ENCODE peak calls at places on chromosome 21, in four cellular contexts. One of them, this sample, is unnamed.

GRCh38 chr21:29228306-29228705 is 70.4 kb upstream of the BACH1 start:
- DNase-seq in DMS153: no peak
- DNase-seq in fibroblast of pulmonary artery: no peak
- DNase-seq in EL: no peak
- DNase-seq in this sample: no peak

GRCh38 chr21:35303085-35303484 is 254.0 kb upstream of the RUNX1 start:
- DNase-seq in fibroblast of pulmonary artery: peak; percentile 78
- DNase-seq in EL: peak; percentile 96
- DNase-seq in DMS153: no peak
- DNase-seq in this sample: no peak

GRCh38 chr21:37696936-37697335 is 219.3 kb downstream of the KCNJ6 start:
- DNase-seq in EL: no peak
- DNase-seq in fibroblast of pulmonary artery: no peak
- DNase-seq in DMS153: no peak
- DNase-seq in this sample: no peak

GRCh38 chr21:46121286-46122221 is 23.6 kb downstream of the COL6A2 start:
- DNase-seq in EL: no peak
- DNase-seq in fibroblast of pulmonary artery: no peak
- DNase-seq in DMS153: no peak
- DNase-seq in this sample: no peak

GRCh38 chr21:14382486-14382834 is 486 bp downstream of the HSPA13 start:
- DNase-seq in DMS153: no peak
- DNase-seq in EL: no peak
- DNase-seq in fibroblast of pulmonary artery: peak; percentile 14
- DNase-seq in this sample: no peak

GRCh38 chr21:17889171-17889570 is 70.0 kb upstream of the C21orf91 start:
- DNase-seq in fibroblast of pulmonary artery: no peak
- DNase-seq in DMS153: no peak
- DNase-seq in EL: no peak
- DNase-seq in this sample: no peak

GRCh38 chr21:40158356-40158755 is 291.1 kb downstream of the PCP4 start:
- DNase-seq in DMS153: no peak
- DNase-seq in fibroblast of pulmonary artery: no peak
- DNase-seq in EL: no peak
- DNase-seq in this sample: no peak

GRCh38 chr21:41402796-41403195 is 23.2 kb upstream of the MX1 start:
- DNase-seq in EL: no peak
- DNase-seq in DMS153: no peak
- DNase-seq in fibroblast of pulmonary artery: no peak
- DNase-seq in this sample: no peak

GRCh38 chr21:28688381-28688780 is 304.3 kb downstream of the LTN1 start:
- DNase-seq in EL: peak; percentile 25
- DNase-seq in fibroblast of pulmonary artery: no peak
- DNase-seq in DMS153: no peak
- DNase-seq in this sample: no peak

GRCh38 chr21:18772404-18772803 is 368.8 kb upstream of the TMPRSS15 start:
- DNase-seq in EL: no peak
- DNase-seq in DMS153: no peak
- DNase-seq in fibroblast of pulmonary artery: no peak
- DNase-seq in this sample: no peak

GRCh38 chr21:33767236-33767635 is 124.9 kb downstream of the ITSN1 start:
- DNase-seq in fibroblast of pulmonary artery: peak; percentile 41
- DNase-seq in DMS153: no peak
- DNase-seq in EL: peak; percentile 79
- DNase-seq in this sample: no peak

GRCh38 chr21:45576838-45577737 is 34.8 kb upstream of the SLC19A1 start:
- DNase-seq in DMS153: no peak
- DNase-seq in EL: no peak
- DNase-seq in fibroblast of pulmonary artery: no peak
- DNase-seq in this sample: no peak

GRCh38 chr21:32336711-32337110 is 38.1 kb downstream of the MRAP start:
- DNase-seq in EL: peak; percentile 53
- DNase-seq in DMS153: no peak
- DNase-seq in fibroblast of pulmonary artery: peak; percentile 39
- DNase-seq in this sample: no peak

GRCh38 chr21:32455548-32455947 is 43.0 kb downstream of the EVA1C start:
- DNase-seq in EL: no peak
- DNase-seq in DMS153: no peak
- DNase-seq in fibroblast of pulmonary artery: no peak
- DNase-seq in this sample: no peak

GRCh38 chr21:16082038-16082816 is 352.4 kb downstream of the USP25 start:
- DNase-seq in EL: peak; percentile 33
- DNase-seq in fibroblast of pulmonary artery: peak; percentile 55
- DNase-seq in DMS153: no peak
- DNase-seq in this sample: no peak

This sample was measured in LNCaP clone FGC.